ENCODE peak calls at places on chromosomes 5 and 9, in eight cellular contexts. O is omental fat pad, U is dorsolateral prefrontal cortex, K is fibroblast of mammary gland, C is HCT116, D is GM10248, I is A673, T is DND-41. R is an unnamed sample.

GRCh38 chr9:101027733-101028345 is 688 bp upstream of the PLPPR1 start:
- DNase-seq in I (no peak), K (no peak), O (no peak), C (no peak), D (no peak), T (no peak), U (no peak), R (no peak)

GRCh38 chr9:91522496-91522895 is 98.9 kb upstream of the NFIL3 start:
- DNase-seq in C (no peak), O (no peak), K (no peak), D (no peak), I (no peak), T (no peak), U (no peak), R (no peak)

GRCh38 chr5:3650868-3651267 is 55.2 kb downstream of the IRX1 start:
- DNase-seq in C (no peak), T (peak), O (no peak), K (no peak), D (no peak), I (no peak), U (no peak), R (no peak)

GRCh38 chr9:134320195-134320885 is 5.9 kb upstream of the RXRA start:
- DNase-seq in C (no peak), K (no peak), T (no peak), O (no peak), D (no peak), I (no peak), U (no peak), R (no peak)

GRCh38 chr5:57858905-57859304 is 376.3 kb upstream of the ACTBL2 start:
- DNase-seq in I (no peak), T (no peak), K (no peak), C (no peak), D (no peak), O (no peak), U (no peak), R (no peak)

GRCh38 chr5:154459015-154459414 is 13.2 kb downstream of the SAP30L start:
- DNase-seq in I (no peak), C (no peak), D (no peak), U (no peak), O (no peak), T (no peak), K (no peak), R (no peak)

GRCh38 chr5:154440540-154440939 is 5.3 kb upstream of the SAP30L start:
- DNase-seq in D (no peak), C (no peak), U (no peak), T (no peak), I (no peak), K (no peak), O (no peak), R (no peak)

GRCh38 chr9:106092083-106092482 is 397.7 kb downstream of the TMEM38B start:
- DNase-seq in U (no peak), K (no peak), D (no peak), C (no peak), T (no peak), O (no peak), I (no peak), R (no peak)

GRCh38 chr5:126339215-126339805 is 83.9 kb upstream of the GRAMD2B start:
- DNase-seq in O (no peak), U (peak), T (peak), K (peak), D (peak), C (peak), I (peak), R (peak)

GRCh38 chr5:61330879-61331406 is 1.1 kb upstream of the ZSWIM6 start:
- DNase-seq in D (peak), O (no peak), U (peak), K (peak), C (no peak), T (peak), I (peak), R (peak)

GRCh38 chr9:137534256-137535119 is 15.7 kb downstream of the PNPLA7 start:
- DNase-seq in T (no peak), O (no peak), I (peak), D (peak), K (peak), U (no peak), C (peak), R (peak)

GRCh38 chr9:91623004-91623403 is 199.4 kb upstream of the NFIL3 start:
- DNase-seq in T (no peak), U (no peak), D (no peak), C (no peak), I (no peak), O (no peak), K (peak), R (no peak)

GRCh38 chr9:1094749-1095148 is 44.6 kb downstream of the DMRT2 start:
- DNase-seq in O (no peak), I (no peak), U (no peak), T (no peak), K (no peak), C (no peak), D (no peak), R (no peak)

GRCh38 chr5:99901972-99902371 is 633.2 kb upstream of the FAM174A start:
- DNase-seq in K (no peak), U (no peak), D (no peak), I (no peak), O (no peak), C (no peak), T (no peak), R (no peak)

GRCh38 chr9:120783611-120784047 is 9.6 kb downstream of the FBXW2 start:
- DNase-seq in C (no peak), K (peak), D (no peak), I (peak), U (no peak), O (no peak), T (no peak), R (no peak)

GRCh38 chr5:42338136-42338535 is 85.1 kb upstream of the GHR start:
- DNase-seq in I (no peak), D (no peak), T (no peak), O (no peak), C (no peak), U (no peak), K (no peak), R (no peak)

GRCh38 chr9:133476531-133476930 is 2.4 kb downstream of the SLC2A6 start:
- DNase-seq in K (no peak), C (no peak), O (no peak), U (no peak), T (no peak), I (no peak), D (no peak), R (no peak)

GRCh38 chr5:171426680-171427079 is 7.2 kb downstream of the FGF18 start:
- DNase-seq in K (no peak), O (no peak), C (no peak), D (no peak), U (no peak), T (no peak), I (no peak), R (no peak)

GRCh38 chr5:115586525-115587146 is 15.6 kb downstream of the TICAM2 start:
- DNase-seq in C (no peak), D (no peak), U (no peak), K (peak), I (peak), T (no peak), O (no peak), R (no peak)

GRCh38 chr9:114532561-114533237 is 27.4 kb upstream of the WHRN start:
- DNase-seq in D (no peak), I (no peak), K (peak), O (no peak), U (no peak), T (no peak), C (no peak), R (no peak)

GRCh38 chr9:114539718-114540410 is 34.6 kb upstream of the WHRN start:
- DNase-seq in T (no peak), C (no peak), D (no peak), I (no peak), O (no peak), K (no peak), U (no peak), R (no peak)

GRCh38 chr9:114538241-114538640 is 33.0 kb upstream of the WHRN start:
- DNase-seq in U (no peak), I (peak), K (no peak), C (peak), D (no peak), O (no peak), T (no peak), R (peak)
- TF ChIP-seq CTCF in U (no peak), I (no peak), K (no peak), C (peak), D (peak), O (no peak), T (peak), R (no peak)

GRCh38 chr9:77276799-77277198 is 99.5 kb downstream of the VPS13A start:
- DNase-seq in I (no peak), C (no peak), D (no peak), O (no peak), U (no peak), K (no peak), T (no peak), R (no peak)
- TF ChIP-seq CTCF in I (peak), C (no peak), D (no peak), O (no peak), U (no peak), K (no peak), T (no peak), R (no peak)

GRCh38 chr9:136529516-136530471 is 16.1 kb downstream of the NOTCH1 start:
- DNase-seq in K (no peak), O (no peak), D (no peak), T (peak), C (no peak), I (no peak), U (no peak), R (no peak)

GRCh38 chr9:136527721-136528710 is 17.8 kb downstream of the NOTCH1 start:
- DNase-seq in C (no peak), U (no peak), O (no peak), I (peak), K (no peak), T (no peak), D (peak), R (no peak)

GRCh38 chr9:136530472-136531089 is 15.3 kb downstream of the NOTCH1 start:
- DNase-seq in C (no peak), I (no peak), K (no peak), T (no peak), D (no peak), O (no peak), U (no peak), R (no peak)

GRCh38 chr9:136527131-136527530 is 18.7 kb downstream of the NOTCH1 start:
- DNase-seq in O (no peak), U (no peak), C (no peak), D (no peak), K (no peak), I (no peak), T (no peak), R (no peak)

DNA sequence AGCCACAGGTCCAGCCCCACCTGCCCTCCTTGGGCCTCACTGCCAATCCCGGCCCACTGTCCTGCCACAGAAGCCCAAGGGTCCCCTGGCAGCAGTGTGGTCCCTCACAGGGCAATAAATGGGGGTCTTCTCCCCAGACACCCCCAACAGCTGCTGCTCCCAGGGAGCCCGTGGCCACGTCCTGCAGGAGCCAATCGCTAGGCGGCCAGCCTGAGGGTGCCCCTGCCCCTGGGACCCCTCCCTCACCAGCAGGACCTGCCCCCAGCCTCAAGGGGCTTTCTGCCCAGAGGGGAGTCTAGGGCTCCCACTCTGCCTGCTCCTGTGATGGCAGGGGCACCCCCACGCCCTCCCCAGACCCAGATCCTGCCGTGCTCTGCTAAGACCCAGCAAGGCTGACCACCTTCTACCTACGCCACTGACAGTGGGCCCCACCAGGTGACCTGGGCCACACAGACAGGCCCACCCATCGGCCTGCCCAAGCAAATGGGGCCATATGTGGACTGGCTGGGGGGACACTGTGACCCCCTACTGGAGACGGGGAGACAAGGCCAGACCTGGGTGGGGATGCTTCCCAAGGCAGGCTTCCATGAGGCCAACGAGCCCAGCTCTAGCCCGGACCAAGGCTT is 17.0 kb downstream of the NOTCH1 start:
- DNase-seq in T (no peak), K (no peak), D (no peak), U (no peak), I (no peak), O (no peak), C (no peak), R (no peak)
- TF ChIP-seq CTCF in T (no peak), K (no peak), D (no peak), U (no peak), I (no peak), O (no peak), C (no peak), R (no peak)

GRCh38 chr5:1594336-1595106 is 70.8 kb upstream of the LPCAT1 start:
- DNase-seq in I (peak), K (peak), U (peak), D (peak), O (peak), T (peak), C (peak), R (peak)
- TF ChIP-seq CTCF in I (peak), K (peak), U (no peak), D (peak), O (no peak), T (peak), C (peak), R (peak)

DNA sequence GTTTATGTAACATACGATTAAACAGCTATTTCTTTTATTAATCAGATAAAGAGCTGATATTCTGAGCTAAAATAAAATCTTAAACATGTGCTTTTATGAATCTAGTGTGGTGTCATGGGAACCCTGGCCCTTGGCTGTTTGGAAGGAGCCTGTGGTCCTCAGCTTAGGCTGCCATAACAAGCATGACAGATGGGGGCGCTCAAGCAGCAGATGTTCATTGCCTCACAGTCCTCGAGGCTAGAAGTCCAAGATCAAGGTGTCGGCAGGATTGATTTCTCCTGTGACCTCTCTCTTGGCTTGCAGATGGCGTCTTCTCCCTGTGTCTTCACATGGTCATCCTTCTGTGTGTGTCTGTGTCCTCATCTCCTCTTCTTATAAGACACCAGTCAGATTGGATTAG is 448.2 kb downstream of the GADD45G start:
- DNase-seq in D (no peak), I (peak), T (peak), C (peak), K (no peak), U (no peak), O (no peak), R (no peak)
- TF ChIP-seq CTCF in D (no peak), I (peak), T (peak), C (peak), K (peak), U (no peak), O (no peak), R (no peak)

DNA sequence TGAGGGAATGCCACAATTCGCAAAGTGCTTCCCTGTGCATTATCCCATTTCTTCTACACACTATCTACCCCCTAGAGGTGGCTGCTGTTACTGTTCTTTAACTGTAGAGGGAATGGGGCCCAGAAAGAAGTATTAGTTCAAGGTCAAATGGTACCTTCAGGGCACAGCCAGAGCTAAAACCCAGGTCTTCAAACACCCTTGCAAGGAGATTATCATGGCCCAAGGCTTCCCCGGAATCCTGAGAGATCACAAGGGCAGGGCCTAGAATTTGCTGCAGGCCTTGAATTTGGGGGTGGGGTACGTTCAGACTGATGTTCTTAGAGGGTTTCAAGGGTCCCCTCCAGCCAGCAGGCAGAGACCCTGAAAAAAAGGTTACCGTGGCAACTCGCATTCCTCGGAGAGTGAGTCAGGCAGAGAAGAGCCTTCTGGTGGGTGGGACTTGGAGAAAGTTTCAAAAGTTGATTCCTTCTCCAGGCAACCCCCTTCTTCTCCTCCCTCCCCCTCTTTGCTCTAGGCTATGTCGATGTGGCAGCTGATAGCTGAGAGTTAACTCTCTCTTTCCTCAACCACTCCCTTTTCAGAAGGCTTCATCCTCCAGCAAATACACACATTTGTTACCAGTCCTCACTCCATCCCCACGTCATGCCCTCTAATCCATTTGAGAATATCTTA is 1.9 kb downstream of the SPARC start:
- DNase-seq in K (peak), I (peak), O (peak), D (no peak), T (no peak), U (no peak), C (no peak), R (peak)
- TF ChIP-seq CTCF in K (peak), I (peak), O (no peak), D (no peak), T (peak), U (no peak), C (peak), R (peak)

GRCh38 chr9:112970939-112971338 is 41.1 kb downstream of the ZNF883 start:
- DNase-seq in D (no peak), C (no peak), U (no peak), K (peak), I (peak), O (no peak), T (no peak), R (no peak)
- TF ChIP-seq CTCF in D (no peak), C (no peak), U (no peak), K (peak), I (peak), O (no peak), T (no peak), R (no peak)

GRCh38 chr5:143124593-143124992 is 278.9 kb downstream of the NR3C1 start:
- DNase-seq in D (no peak), C (no peak), U (no peak), O (no peak), K (no peak), T (no peak), I (peak), R (no peak)
- TF ChIP-seq CTCF in D (no peak), C (no peak), U (no peak), O (no peak), K (no peak), T (no peak), I (no peak), R (no peak)

GRCh38 chr5:37037840-37038239 is 161.3 kb downstream of the NIPBL start:
- DNase-seq in I (no peak), D (no peak), U (no peak), T (no peak), O (no peak), C (no peak), K (no peak), R (no peak)
- TF ChIP-seq CTCF in I (no peak), D (no peak), U (no peak), T (no peak), O (no peak), C (no peak), K (no peak), R (no peak)

GRCh38 chr5:6581559-6582426 is 51.1 kb downstream of the NSUN2 start:
- DNase-seq in C (no peak), U (no peak), I (no peak), T (no peak), O (no peak), K (no peak), D (no peak), R (no peak)

GRCh38 chr5:6581090-6581489 is 51.8 kb downstream of the NSUN2 start:
- DNase-seq in D (no peak), I (no peak), K (no peak), T (no peak), U (no peak), C (no peak), O (no peak), R (no peak)

GRCh38 chr5:6576861-6577501 is 55.9 kb downstream of the NSUN2 start:
- DNase-seq in K (peak), I (peak), D (peak), C (peak), O (no peak), T (peak), U (peak), R (peak)

GRCh38 chr5:6578676-6579343 is 54.0 kb downstream of the NSUN2 start:
- DNase-seq in O (no peak), I (no peak), C (no peak), D (no peak), T (no peak), K (no peak), U (no peak), R (no peak)

GRCh38 chr5:6579535-6579934 is 53.3 kb downstream of the NSUN2 start:
- DNase-seq in C (no peak), U (no peak), T (no peak), K (no peak), O (no peak), D (no peak), I (no peak), R (no peak)
- TF ChIP-seq CTCF in C (no peak), U (no peak), T (no peak), K (no peak), O (no peak), D (no peak), I (no peak), R (no peak)

R was measured in Calu3.